ENCODE peak calls at places on chromosomes 6 and 20, in seven cellular contexts. One of them, this sample, is unnamed.

GRCh38 chr6:41712651-41713103 is 22.7 kb downstream of the TFEB start:
- ATAC-seq in CD4-positive, alpha-beta T cell: no peak
- ATAC-seq in central memory CD8-positive, alpha-beta T cell: no peak
- ATAC-seq in activated CD8-positive, alpha-beta memory T cell treated with anti-CD3 and anti-CD28 coated beads, Interleukin-2, amount 10 ng/mL, durations not matched to agents 7 days and 5 days: no peak
- ATAC-seq in A549: peak
- ATAC-seq in activated CD8-positive, alpha-beta T cell treated with anti-CD3 and anti-CD28 coated beads, Interleukin-2, amount 10 ng/mL, durations not matched to agents 7 days and 5 days: no peak
- ATAC-seq in natural killer cell: no peak
- ATAC-seq in this sample: peak

GRCh38 chr20:16622501-16622900 is 49.3 kb upstream of the KIF16B start:
- ATAC-seq in CD4-positive, alpha-beta T cell: no peak
- ATAC-seq in central memory CD8-positive, alpha-beta T cell: no peak
- ATAC-seq in activated CD8-positive, alpha-beta memory T cell treated with anti-CD3 and anti-CD28 coated beads, Interleukin-2, amount 10 ng/mL, durations not matched to agents 7 days and 5 days: no peak
- ATAC-seq in A549: no peak
- ATAC-seq in activated CD8-positive, alpha-beta T cell treated with anti-CD3 and anti-CD28 coated beads, Interleukin-2, amount 10 ng/mL, durations not matched to agents 7 days and 5 days: no peak
- ATAC-seq in natural killer cell: no peak
- ATAC-seq in this sample: no peak

GRCh38 chr20:58583586-58583985 is 67.5 kb upstream of the STX16 start:
- ATAC-seq in CD4-positive, alpha-beta T cell: no peak
- ATAC-seq in central memory CD8-positive, alpha-beta T cell: no peak
- ATAC-seq in activated CD8-positive, alpha-beta memory T cell treated with anti-CD3 and anti-CD28 coated beads, Interleukin-2, amount 10 ng/mL, durations not matched to agents 7 days and 5 days: no peak
- ATAC-seq in A549: no peak
- ATAC-seq in activated CD8-positive, alpha-beta T cell treated with anti-CD3 and anti-CD28 coated beads, Interleukin-2, amount 10 ng/mL, durations not matched to agents 7 days and 5 days: no peak
- ATAC-seq in natural killer cell: no peak
- ATAC-seq in this sample: no peak

GRCh38 chr6:33820243-33820642 is 16.4 kb upstream of the MLN start:
- ATAC-seq in CD4-positive, alpha-beta T cell: no peak
- ATAC-seq in central memory CD8-positive, alpha-beta T cell: no peak
- ATAC-seq in activated CD8-positive, alpha-beta memory T cell treated with anti-CD3 and anti-CD28 coated beads, Interleukin-2, amount 10 ng/mL, durations not matched to agents 7 days and 5 days: no peak
- ATAC-seq in A549: no peak
- ATAC-seq in activated CD8-positive, alpha-beta T cell treated with anti-CD3 and anti-CD28 coated beads, Interleukin-2, amount 10 ng/mL, durations not matched to agents 7 days and 5 days: no peak
- ATAC-seq in natural killer cell: no peak
- ATAC-seq in this sample: no peak

GRCh38 chr20:8019178-8019997 is at the start of gene TMX4:
- ATAC-seq in CD4-positive, alpha-beta T cell: peak
- ATAC-seq in central memory CD8-positive, alpha-beta T cell: peak
- ATAC-seq in activated CD8-positive, alpha-beta memory T cell treated with anti-CD3 and anti-CD28 coated beads, Interleukin-2, amount 10 ng/mL, durations not matched to agents 7 days and 5 days: peak
- ATAC-seq in A549: peak
- ATAC-seq in activated CD8-positive, alpha-beta T cell treated with anti-CD3 and anti-CD28 coated beads, Interleukin-2, amount 10 ng/mL, durations not matched to agents 7 days and 5 days: peak
- ATAC-seq in natural killer cell: peak
- ATAC-seq in this sample: peak

GRCh38 chr20:23663180-23663579 is 25.4 kb upstream of the CST3 start:
- ATAC-seq in CD4-positive, alpha-beta T cell: no peak
- ATAC-seq in central memory CD8-positive, alpha-beta T cell: no peak
- ATAC-seq in activated CD8-positive, alpha-beta memory T cell treated with anti-CD3 and anti-CD28 coated beads, Interleukin-2, amount 10 ng/mL, durations not matched to agents 7 days and 5 days: no peak
- ATAC-seq in A549: no peak
- ATAC-seq in activated CD8-positive, alpha-beta T cell treated with anti-CD3 and anti-CD28 coated beads, Interleukin-2, amount 10 ng/mL, durations not matched to agents 7 days and 5 days: no peak
- ATAC-seq in natural killer cell: no peak
- ATAC-seq in this sample: no peak

GRCh38 chr20:57282691-57283361 is 16.4 kb upstream of the BMP7 start:
- ATAC-seq in CD4-positive, alpha-beta T cell: no peak
- ATAC-seq in central memory CD8-positive, alpha-beta T cell: no peak
- ATAC-seq in activated CD8-positive, alpha-beta memory T cell treated with anti-CD3 and anti-CD28 coated beads, Interleukin-2, amount 10 ng/mL, durations not matched to agents 7 days and 5 days: no peak
- ATAC-seq in A549: no peak
- ATAC-seq in activated CD8-positive, alpha-beta T cell treated with anti-CD3 and anti-CD28 coated beads, Interleukin-2, amount 10 ng/mL, durations not matched to agents 7 days and 5 days: no peak
- ATAC-seq in natural killer cell: no peak
- ATAC-seq in this sample: no peak

GRCh38 chr6:1423578-1423977 is 34.2 kb downstream of the FOXF2 start:
- ATAC-seq in CD4-positive, alpha-beta T cell: no peak
- ATAC-seq in central memory CD8-positive, alpha-beta T cell: no peak
- ATAC-seq in activated CD8-positive, alpha-beta memory T cell treated with anti-CD3 and anti-CD28 coated beads, Interleukin-2, amount 10 ng/mL, durations not matched to agents 7 days and 5 days: no peak
- ATAC-seq in A549: peak
- ATAC-seq in activated CD8-positive, alpha-beta T cell treated with anti-CD3 and anti-CD28 coated beads, Interleukin-2, amount 10 ng/mL, durations not matched to agents 7 days and 5 days: no peak
- ATAC-seq in natural killer cell: no peak
- ATAC-seq in this sample: no peak

GRCh38 chr20:39800111-39800510 is 838.0 kb downstream of the DHX35 start:
- ATAC-seq in CD4-positive, alpha-beta T cell: no peak
- ATAC-seq in central memory CD8-positive, alpha-beta T cell: no peak
- ATAC-seq in activated CD8-positive, alpha-beta memory T cell treated with anti-CD3 and anti-CD28 coated beads, Interleukin-2, amount 10 ng/mL, durations not matched to agents 7 days and 5 days: no peak
- ATAC-seq in A549: no peak
- ATAC-seq in activated CD8-positive, alpha-beta T cell treated with anti-CD3 and anti-CD28 coated beads, Interleukin-2, amount 10 ng/mL, durations not matched to agents 7 days and 5 days: no peak
- ATAC-seq in natural killer cell: no peak
- ATAC-seq in this sample: peak

GRCh38 chr6:11653028-11653583 is 115.6 kb downstream of the TMEM170B start:
- ATAC-seq in CD4-positive, alpha-beta T cell: peak
- ATAC-seq in central memory CD8-positive, alpha-beta T cell: no peak
- ATAC-seq in activated CD8-positive, alpha-beta memory T cell treated with anti-CD3 and anti-CD28 coated beads, Interleukin-2, amount 10 ng/mL, durations not matched to agents 7 days and 5 days: peak
- ATAC-seq in A549: peak
- ATAC-seq in activated CD8-positive, alpha-beta T cell treated with anti-CD3 and anti-CD28 coated beads, Interleukin-2, amount 10 ng/mL, durations not matched to agents 7 days and 5 days: peak
- ATAC-seq in natural killer cell: no peak
- ATAC-seq in this sample: peak

GRCh38 chr6:150030611-150031010 is 5.3 kb upstream of the RAET1L start:
- ATAC-seq in CD4-positive, alpha-beta T cell: no peak
- ATAC-seq in central memory CD8-positive, alpha-beta T cell: no peak
- ATAC-seq in activated CD8-positive, alpha-beta memory T cell treated with anti-CD3 and anti-CD28 coated beads, Interleukin-2, amount 10 ng/mL, durations not matched to agents 7 days and 5 days: no peak
- ATAC-seq in A549: no peak
- ATAC-seq in activated CD8-positive, alpha-beta T cell treated with anti-CD3 and anti-CD28 coated beads, Interleukin-2, amount 10 ng/mL, durations not matched to agents 7 days and 5 days: no peak
- ATAC-seq in natural killer cell: no peak
- ATAC-seq in this sample: no peak

GRCh38 chr20:62063981-62064787 is 1.5 kb downstream of the TAF4 start:
- ATAC-seq in CD4-positive, alpha-beta T cell: no peak
- ATAC-seq in central memory CD8-positive, alpha-beta T cell: no peak
- ATAC-seq in activated CD8-positive, alpha-beta memory T cell treated with anti-CD3 and anti-CD28 coated beads, Interleukin-2, amount 10 ng/mL, durations not matched to agents 7 days and 5 days: no peak
- ATAC-seq in A549: no peak
- ATAC-seq in activated CD8-positive, alpha-beta T cell treated with anti-CD3 and anti-CD28 coated beads, Interleukin-2, amount 10 ng/mL, durations not matched to agents 7 days and 5 days: no peak
- ATAC-seq in natural killer cell: no peak
- ATAC-seq in this sample: peak

GRCh38 chr6:36938536-36938935 is 16.0 kb upstream of the PI16 start:
- ATAC-seq in CD4-positive, alpha-beta T cell: no peak
- ATAC-seq in central memory CD8-positive, alpha-beta T cell: no peak
- ATAC-seq in activated CD8-positive, alpha-beta memory T cell treated with anti-CD3 and anti-CD28 coated beads, Interleukin-2, amount 10 ng/mL, durations not matched to agents 7 days and 5 days: no peak
- ATAC-seq in A549: no peak
- ATAC-seq in activated CD8-positive, alpha-beta T cell treated with anti-CD3 and anti-CD28 coated beads, Interleukin-2, amount 10 ng/mL, durations not matched to agents 7 days and 5 days: no peak
- ATAC-seq in natural killer cell: no peak
- ATAC-seq in this sample: peak

GRCh38 chr20:37172836-37173235 is 6.3 kb upstream of the RPN2 start:
- ATAC-seq in CD4-positive, alpha-beta T cell: no peak
- ATAC-seq in central memory CD8-positive, alpha-beta T cell: no peak
- ATAC-seq in activated CD8-positive, alpha-beta memory T cell treated with anti-CD3 and anti-CD28 coated beads, Interleukin-2, amount 10 ng/mL, durations not matched to agents 7 days and 5 days: no peak
- ATAC-seq in A549: no peak
- ATAC-seq in activated CD8-positive, alpha-beta T cell treated with anti-CD3 and anti-CD28 coated beads, Interleukin-2, amount 10 ng/mL, durations not matched to agents 7 days and 5 days: no peak
- ATAC-seq in natural killer cell: no peak
- ATAC-seq in this sample: no peak

GRCh38 chr6:117616971-117617765 is 14.9 kb upstream of the GOPC start:
- ATAC-seq in CD4-positive, alpha-beta T cell: peak
- ATAC-seq in central memory CD8-positive, alpha-beta T cell: peak
- ATAC-seq in activated CD8-positive, alpha-beta memory T cell treated with anti-CD3 and anti-CD28 coated beads, Interleukin-2, amount 10 ng/mL, durations not matched to agents 7 days and 5 days: no peak
- ATAC-seq in A549: no peak
- ATAC-seq in activated CD8-positive, alpha-beta T cell treated with anti-CD3 and anti-CD28 coated beads, Interleukin-2, amount 10 ng/mL, durations not matched to agents 7 days and 5 days: no peak
- ATAC-seq in natural killer cell: peak
- ATAC-seq in this sample: no peak

GRCh38 chr6:109897561-109898080 is 80.5 kb upstream of the GPR6 start:
- ATAC-seq in CD4-positive, alpha-beta T cell: no peak
- ATAC-seq in central memory CD8-positive, alpha-beta T cell: no peak
- ATAC-seq in activated CD8-positive, alpha-beta memory T cell treated with anti-CD3 and anti-CD28 coated beads, Interleukin-2, amount 10 ng/mL, durations not matched to agents 7 days and 5 days: no peak
- ATAC-seq in A549: no peak
- ATAC-seq in activated CD8-positive, alpha-beta T cell treated with anti-CD3 and anti-CD28 coated beads, Interleukin-2, amount 10 ng/mL, durations not matched to agents 7 days and 5 days: no peak
- ATAC-seq in natural killer cell: no peak
- ATAC-seq in this sample: no peak

GRCh38 chr6:161694995-161695394 is 421.1 kb upstream of the AGPAT4 start:
- ATAC-seq in CD4-positive, alpha-beta T cell: no peak
- ATAC-seq in central memory CD8-positive, alpha-beta T cell: no peak
- ATAC-seq in activated CD8-positive, alpha-beta memory T cell treated with anti-CD3 and anti-CD28 coated beads, Interleukin-2, amount 10 ng/mL, durations not matched to agents 7 days and 5 days: peak
- ATAC-seq in A549: peak
- ATAC-seq in activated CD8-positive, alpha-beta T cell treated with anti-CD3 and anti-CD28 coated beads, Interleukin-2, amount 10 ng/mL, durations not matched to agents 7 days and 5 days: no peak
- ATAC-seq in natural killer cell: no peak
- ATAC-seq in this sample: peak

GRCh38 chr6:43144879-43145278 is 26.2 kb upstream of the SRF start:
- ATAC-seq in CD4-positive, alpha-beta T cell: no peak
- ATAC-seq in central memory CD8-positive, alpha-beta T cell: no peak
- ATAC-seq in activated CD8-positive, alpha-beta memory T cell treated with anti-CD3 and anti-CD28 coated beads, Interleukin-2, amount 10 ng/mL, durations not matched to agents 7 days and 5 days: no peak
- ATAC-seq in A549: no peak
- ATAC-seq in activated CD8-positive, alpha-beta T cell treated with anti-CD3 and anti-CD28 coated beads, Interleukin-2, amount 10 ng/mL, durations not matched to agents 7 days and 5 days: no peak
- ATAC-seq in natural killer cell: no peak
- ATAC-seq in this sample: peak

GRCh38 chr20:5714261-5715041 is 35.8 kb upstream of the SHLD1 start:
- ATAC-seq in CD4-positive, alpha-beta T cell: peak
- ATAC-seq in central memory CD8-positive, alpha-beta T cell: peak
- ATAC-seq in activated CD8-positive, alpha-beta memory T cell treated with anti-CD3 and anti-CD28 coated beads, Interleukin-2, amount 10 ng/mL, durations not matched to agents 7 days and 5 days: peak
- ATAC-seq in A549: peak
- ATAC-seq in activated CD8-positive, alpha-beta T cell treated with anti-CD3 and anti-CD28 coated beads, Interleukin-2, amount 10 ng/mL, durations not matched to agents 7 days and 5 days: peak
- ATAC-seq in natural killer cell: peak
- ATAC-seq in this sample: peak

GRCh38 chr6:73898599-73898998 is 202.6 kb downstream of the CD109 start:
- ATAC-seq in CD4-positive, alpha-beta T cell: no peak
- ATAC-seq in central memory CD8-positive, alpha-beta T cell: no peak
- ATAC-seq in activated CD8-positive, alpha-beta memory T cell treated with anti-CD3 and anti-CD28 coated beads, Interleukin-2, amount 10 ng/mL, durations not matched to agents 7 days and 5 days: no peak
- ATAC-seq in A549: peak
- ATAC-seq in activated CD8-positive, alpha-beta T cell treated with anti-CD3 and anti-CD28 coated beads, Interleukin-2, amount 10 ng/mL, durations not matched to agents 7 days and 5 days: no peak
- ATAC-seq in natural killer cell: no peak
- ATAC-seq in this sample: no peak

GRCh38 chr20:7366189-7366588 is 574.1 kb downstream of the HAO1 start:
- ATAC-seq in CD4-positive, alpha-beta T cell: no peak
- ATAC-seq in central memory CD8-positive, alpha-beta T cell: no peak
- ATAC-seq in activated CD8-positive, alpha-beta memory T cell treated with anti-CD3 and anti-CD28 coated beads, Interleukin-2, amount 10 ng/mL, durations not matched to agents 7 days and 5 days: no peak
- ATAC-seq in A549: no peak
- ATAC-seq in activated CD8-positive, alpha-beta T cell treated with anti-CD3 and anti-CD28 coated beads, Interleukin-2, amount 10 ng/mL, durations not matched to agents 7 days and 5 days: no peak
- ATAC-seq in natural killer cell: no peak
- ATAC-seq in this sample: no peak

GRCh38 chr20:41085606-41086005 is 51.7 kb upstream of the PLCG1 start:
- ATAC-seq in CD4-positive, alpha-beta T cell: no peak
- ATAC-seq in central memory CD8-positive, alpha-beta T cell: no peak
- ATAC-seq in activated CD8-positive, alpha-beta memory T cell treated with anti-CD3 and anti-CD28 coated beads, Interleukin-2, amount 10 ng/mL, durations not matched to agents 7 days and 5 days: no peak
- ATAC-seq in A549: no peak
- ATAC-seq in activated CD8-positive, alpha-beta T cell treated with anti-CD3 and anti-CD28 coated beads, Interleukin-2, amount 10 ng/mL, durations not matched to agents 7 days and 5 days: no peak
- ATAC-seq in natural killer cell: no peak
- ATAC-seq in this sample: no peak

GRCh38 chr6:4336778-4337442 is 201.5 kb upstream of the ECI2 start:
- ATAC-seq in CD4-positive, alpha-beta T cell: no peak
- ATAC-seq in central memory CD8-positive, alpha-beta T cell: no peak
- ATAC-seq in activated CD8-positive, alpha-beta memory T cell treated with anti-CD3 and anti-CD28 coated beads, Interleukin-2, amount 10 ng/mL, durations not matched to agents 7 days and 5 days: no peak
- ATAC-seq in A549: no peak
- ATAC-seq in activated CD8-positive, alpha-beta T cell treated with anti-CD3 and anti-CD28 coated beads, Interleukin-2, amount 10 ng/mL, durations not matched to agents 7 days and 5 days: no peak
- ATAC-seq in natural killer cell: no peak
- ATAC-seq in this sample: no peak